ENCODE peak calls at places on chromosomes 3 and 15, in seven cellular contexts. Z, X, D, K, I, B and Y are unnamed samples.

GRCh38 chr3:133264920-133265319 is 134.9 kb upstream of the BFSP2 start:
- DNase-seq in I (no peak), K (peak), B (no peak), X (no peak), Z (no peak), D (no peak), Y (no peak)

GRCh38 chr15:68601206-68602197 is 22.7 kb downstream of the CORO2B start:
- DNase-seq in D (no peak), Z (no peak), B (no peak), K (no peak), I (no peak), X (no peak), Y (no peak)

GRCh38 chr3:189821251-189821650 is 190.1 kb downstream of the TP63 start:
- DNase-seq in D (no peak), X (no peak), Z (no peak), I (no peak), K (no peak), B (no peak), Y (no peak)

GRCh38 chr15:74240897-74241614 is 4.9 kb downstream of the CCDC33 start:
- DNase-seq in B (no peak), K (no peak), Z (no peak), X (no peak), D (no peak), I (no peak), Y (no peak)

GRCh38 chr15:37934340-37934739 is at the start of gene TMCO5A:
- DNase-seq in Z (no peak), K (no peak), I (no peak), B (no peak), X (no peak), D (no peak), Y (no peak)

GRCh38 chr3:65344444-65344843 is 656.6 kb upstream of the ADAMTS9 start:
- DNase-seq in K (no peak), D (peak), Z (no peak), B (no peak), I (no peak), X (no peak), Y (no peak)

GRCh38 chr15:90981681-90982080 is 12.7 kb downstream of the PRC1 start:
- DNase-seq in Z (peak), B (peak), D (no peak), I (no peak), X (no peak), K (no peak), Y (no peak)

GRCh38 chr3:119292666-119293065 is 1.5 kb upstream of the ARHGAP31 start:
- DNase-seq in K (no peak), I (no peak), D (no peak), X (no peak), Z (no peak), B (no peak), Y (no peak)

GRCh38 chr15:22973286-22973685 is 6.9 kb downstream of the CYFIP1 start:
- DNase-seq in X (no peak), I (no peak), B (no peak), D (no peak), K (no peak), Z (peak), Y (no peak)

GRCh38 chr15:88630798-88631463 is 7.9 kb upstream of the ISG20 start:
- DNase-seq in D (no peak), B (no peak), K (no peak), I (no peak), X (no peak), Z (no peak), Y (no peak)

GRCh38 chr3:190281308-190282051 is 40.8 kb downstream of the CLDN1 start:
- DNase-seq in D (no peak), B (no peak), Z (no peak), K (no peak), I (no peak), X (no peak), Y (no peak)

GRCh38 chr3:72448858-72449257 is 399.4 kb downstream of the SHQ1 start:
- DNase-seq in Z (no peak), K (peak), B (no peak), I (no peak), D (no peak), X (no peak), Y (no peak)

GRCh38 chr3:43503067-43503728 is 118.6 kb downstream of the ANO10 start:
- DNase-seq in D (no peak), K (no peak), X (no peak), B (peak), Z (no peak), I (no peak), Y (no peak)

GRCh38 chr3:123700791-123701712 is 116.2 kb upstream of the HACD2 start:
- DNase-seq in D (no peak), B (no peak), Z (no peak), I (no peak), X (no peak), K (no peak), Y (no peak)

GRCh38 chr3:126858887-126859286 is 124.0 kb upstream of the PLXNA1 start:
- DNase-seq in I (peak), K (peak), D (no peak), X (no peak), B (no peak), Z (no peak), Y (no peak)

GRCh38 chr3:10665611-10666010 is 150.4 kb upstream of the SLC6A11 start:
- DNase-seq in K (no peak), D (no peak), B (no peak), I (no peak), Z (no peak), X (no peak), Y (no peak)

GRCh38 chr3:36649078-36649477 is 115.3 kb downstream of the DCLK3 start:
- DNase-seq in D (no peak), Z (no peak), I (no peak), K (no peak), B (no peak), X (no peak), Y (no peak)

GRCh38 chr3:19946291-19946831 is 536 bp upstream of the RAB5A start:
- DNase-seq in B (no peak), I (no peak), K (no peak), X (no peak), Z (no peak), D (no peak), Y (no peak)

GRCh38 chr15:39542385-39543065 is 38.4 kb upstream of the THBS1 start:
- DNase-seq in I (no peak), X (no peak), B (no peak), D (no peak), K (no peak), Z (no peak), Y (no peak)

GRCh38 chr3:192935441-192935840 is 17.8 kb upstream of the MB21D2 start:
- DNase-seq in B (no peak), K (no peak), X (no peak), Z (no peak), I (no peak), D (no peak), Y (no peak)

GRCh38 chr15:48968066-48968465 is 4.3 kb upstream of the SHC4 start:
- DNase-seq in Z (no peak), D (no peak), X (no peak), K (no peak), B (no peak), I (no peak), Y (no peak)

GRCh38 chr15:85858586-85859375 is 64.1 kb upstream of the KLHL25 start:
- DNase-seq in D (peak), X (peak), K (peak), B (peak), Z (no peak), I (no peak), Y (peak)

GRCh38 chr3:172300862-172301261 is 147.4 kb downstream of the GHSR start:
- DNase-seq in B (no peak), Z (no peak), K (no peak), X (no peak), I (no peak), D (no peak), Y (no peak)

GRCh38 chr15:75038948-75039533 is 15.7 kb downstream of the PPCDC start:
- DNase-seq in B (no peak), K (no peak), D (no peak), X (no peak), Z (no peak), I (no peak), Y (no peak)

GRCh38 chr3:172159962-172160538 is 120.7 kb downstream of the FNDC3B start:
- DNase-seq in Z (no peak), X (peak), B (no peak), K (no peak), D (peak), I (no peak), Y (peak)

GRCh38 chr3:148082881-148083280 is 614.8 kb upstream of the AGTR1 start:
- DNase-seq in B (no peak), D (no peak), I (no peak), X (no peak), K (no peak), Z (no peak), Y (no peak)

GRCh38 chr3:141926929-141927328 is 50.5 kb downstream of the ATP1B3 start:
- DNase-seq in B (no peak), X (no peak), K (no peak), I (no peak), D (no peak), Z (no peak), Y (no peak)

GRCh38 chr15:63833246-63833696 is 477 bp downstream of the HERC1 start:
- DNase-seq in D (peak), X (peak), I (no peak), B (no peak), Z (no peak), K (no peak), Y (no peak)

GRCh38 chr15:83570756-83571155 is 83.2 kb upstream of the ADAMTSL3 start:
- DNase-seq in B (no peak), D (no peak), X (no peak), K (no peak), Z (no peak), I (no peak), Y (no peak)

GRCh38 chr15:101556273-101556672 is 66.8 kb upstream of the PCSK6 start:
- DNase-seq in D (no peak), I (no peak), K (no peak), Z (no peak), X (no peak), B (no peak), Y (no peak)

GRCh38 chr15:101559938-101560337 is 70.4 kb upstream of the PCSK6 start:
- DNase-seq in I (no peak), B (no peak), Z (no peak), K (no peak), D (no peak), X (no peak), Y (no peak)

GRCh38 chr15:101561584-101561906 is 72.0 kb upstream of the PCSK6 start:
- DNase-seq in X (no peak), B (no peak), K (no peak), I (no peak), Z (no peak), D (no peak), Y (no peak)

GRCh38 chr15:101560722-101561583 is 71.4 kb upstream of the PCSK6 start:
- DNase-seq in I (no peak), Z (no peak), B (no peak), K (no peak), X (no peak), D (no peak), Y (no peak)

GRCh38 chr15:101558217-101558941 is 68.9 kb upstream of the PCSK6 start:
- DNase-seq in Z (no peak), K (no peak), I (peak), B (no peak), D (no peak), X (no peak), Y (no peak)
- TF ChIP-seq CTCF in Z (no peak), K (no peak), I (no peak), B (no peak), D (no peak), X (no peak), Y (no peak)

GRCh38 chr3:58731673-58732072 is 65.1 kb upstream of the FAM3D start:
- DNase-seq in B (no peak), Z (no peak), K (no peak), D (no peak), I (no peak), X (no peak), Y (no peak)

GRCh38 chr3:58723197-58723596 is 56.6 kb upstream of the FAM3D start:
- DNase-seq in Z (no peak), I (no peak), K (no peak), D (no peak), B (no peak), X (no peak), Y (no peak)

GRCh38 chr3:58724376-58724775 is 57.8 kb upstream of the FAM3D start:
- DNase-seq in K (no peak), Z (no peak), D (no peak), B (no peak), X (no peak), I (no peak), Y (no peak)

GRCh38 chr3:58725326-58725853 is 58.8 kb upstream of the FAM3D start:
- DNase-seq in B (no peak), D (no peak), I (no peak), X (no peak), K (no peak), Z (no peak), Y (no peak)

GRCh38 chr3:58728723-58729122 is 62.1 kb upstream of the FAM3D start:
- DNase-seq in K (no peak), I (no peak), X (no peak), D (no peak), Z (no peak), B (no peak), Y (no peak)
- TF ChIP-seq CTCF in K (no peak), I (no peak), X (no peak), D (no peak), Z (no peak), B (no peak), Y (no peak)

DNA sequence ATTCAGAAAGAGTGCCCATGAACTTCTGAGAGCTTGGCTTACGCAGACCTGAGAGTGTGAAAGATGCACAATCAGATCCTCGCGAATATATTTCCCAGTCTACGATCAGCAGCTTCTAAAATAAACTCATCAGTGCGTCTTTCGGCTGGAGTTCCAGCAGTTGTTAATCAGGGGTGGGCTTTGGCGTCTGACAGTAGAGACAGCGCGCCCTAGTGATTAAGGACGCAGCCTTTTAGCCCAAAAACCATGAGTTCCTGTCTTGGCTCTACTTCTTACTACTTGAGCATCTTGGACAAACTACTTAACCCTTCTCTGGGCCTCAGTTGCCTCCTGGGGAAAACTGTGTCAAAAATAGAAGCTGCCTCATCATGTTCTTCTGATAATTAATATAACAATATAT is 15.8 kb upstream of the ARRDC4 start:
- DNase-seq in K (no peak), Z (no peak), B (no peak), D (no peak), I (no peak), X (no peak), Y (no peak)
- TF ChIP-seq CTCF in K (no peak), Z (no peak), B (no peak), D (peak), I (no peak), X (no peak), Y (no peak)

DNA sequence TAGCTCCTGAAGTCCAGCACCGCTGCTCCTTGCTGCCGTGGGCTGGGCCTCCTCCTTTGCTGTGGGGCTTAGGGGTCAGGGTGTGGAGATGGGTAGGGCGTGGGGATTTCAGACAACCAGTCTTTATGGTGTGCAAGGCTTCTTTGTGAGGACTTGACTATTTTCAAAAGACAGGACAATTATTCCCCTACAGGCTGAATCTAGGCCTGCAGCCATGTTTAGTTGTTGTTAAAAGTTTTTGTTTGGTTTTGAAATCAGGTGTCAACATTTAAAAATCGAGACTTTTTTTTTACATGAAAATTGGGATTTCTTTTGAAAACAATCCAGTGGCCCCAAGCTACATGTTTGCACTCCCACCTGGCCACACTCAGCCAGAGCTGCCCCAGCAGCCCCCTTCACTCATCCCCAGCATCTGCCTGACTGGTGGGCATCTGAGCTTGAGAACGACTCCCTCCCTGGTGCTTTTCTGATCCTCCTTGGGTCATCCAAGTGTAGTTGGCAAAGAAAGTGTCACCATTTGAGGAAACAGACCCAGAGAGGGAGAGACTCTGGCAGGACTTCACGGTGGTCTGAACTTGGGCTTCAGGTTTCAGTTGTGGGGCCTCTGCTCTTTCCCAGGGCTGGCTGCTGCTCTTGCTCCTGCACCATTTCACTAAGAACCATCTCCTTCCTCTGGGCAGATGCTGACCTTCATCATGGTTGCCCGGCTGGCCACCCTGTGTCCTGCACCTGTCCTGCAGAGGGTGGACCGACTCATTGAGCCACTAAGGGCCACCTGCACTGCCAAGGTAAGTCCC is 10.4 kb downstream of the RPL32 start:
- DNase-seq in D (no peak), X (no peak), K (no peak), B (no peak), Z (no peak), I (no peak), Y (no peak)
- TF ChIP-seq CTCF in D (peak), X (peak), K (no peak), B (no peak), Z (no peak), I (no peak), Y (peak)

GRCh38 chr15:71572452-71573053 is 237.8 kb upstream of the NR2E3 start:
- DNase-seq in B (no peak), D (peak), X (no peak), Z (no peak), K (no peak), I (no peak), Y (no peak)
- TF ChIP-seq CTCF in B (no peak), D (peak), X (no peak), Z (no peak), K (no peak), I (peak), Y (no peak)

DNA sequence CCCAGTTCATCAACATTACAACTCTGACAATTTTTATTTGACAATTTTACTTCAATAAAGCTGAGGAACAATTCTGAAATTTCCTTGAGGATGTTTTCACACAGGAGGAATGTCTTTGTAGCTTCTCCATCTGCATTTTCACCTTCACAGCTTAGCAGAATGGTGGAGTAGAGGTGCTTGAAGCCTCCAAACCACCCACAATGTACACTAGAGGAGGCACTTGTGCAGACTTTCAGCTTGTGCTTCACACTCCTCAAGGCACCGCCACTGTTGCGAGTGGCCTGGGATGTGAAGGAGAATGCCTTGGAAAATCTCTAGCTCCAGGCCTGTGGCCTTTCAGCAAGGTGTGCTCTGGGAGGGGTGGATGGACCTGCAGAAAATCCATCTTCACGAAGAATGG is 181.9 kb downstream of the EPHB1 start:
- DNase-seq in I (no peak), B (no peak), X (no peak), D (no peak), Z (no peak), K (no peak), Y (no peak)
- TF ChIP-seq CTCF in I (peak), B (no peak), X (no peak), D (peak), Z (no peak), K (no peak), Y (no peak)